ENCODE peak calls at places on chromosomes 6 and 20, in five cellular contexts. U is fibroblast of lung, N is NB4, O is HFFc6, I is fibroblast of the aortic adventitia. A is an unnamed sample.
A peak's percentile ranks its signal among the peaks of the same experiment; 100 is the strongest.

GRCh38 chr6:142339969-142340368 is 38.2 kb downstream of the ADGRG6 start:
- DNase-seq in N (no peak), O (no peak), I (no peak), U (no peak), A (no peak)

GRCh38 chr6:2158596-2159271 is 86.7 kb downstream of the GMDS start:
- DNase-seq in U (peak; percentile 29), O (no peak), I (peak; percentile 17), N (peak; percentile 30), A (no peak)

GRCh38 chr20:38674178-38675133 is 49.8 kb upstream of the SLC32A1 start:
- DNase-seq in U (peak; percentile 49), N (no peak), O (no peak), I (peak; percentile 36), A (peak; percentile 54)

GRCh38 chr20:329325-329695 is 4.0 kb downstream of the SOX12 start:
- DNase-seq in U (no peak), N (peak; percentile 31), I (no peak), O (no peak), A (no peak)

GRCh38 chr6:53805725-53806124 is 10.9 kb downstream of the LRRC1 start:
- DNase-seq in N (no peak), I (no peak), U (no peak), O (no peak), A (no peak)

GRCh38 chr6:147700436-147701209 is 192.1 kb downstream of the SAMD5 start:
- DNase-seq in O (no peak), I (no peak), N (no peak), U (no peak), A (no peak)

GRCh38 chr6:3664641-3665041 is 86.9 kb downstream of the PXDC1 start:
- DNase-seq in I (no peak), U (no peak), N (no peak), O (no peak), A (no peak)

GRCh38 chr6:51814418-51814817 is 273.0 kb downstream of the PKHD1 start:
- DNase-seq in N (no peak), I (no peak), O (no peak), U (no peak), A (no peak)

GRCh38 chr6:28657756-28658465 is 132.2 kb downstream of the GPX5 start:
- DNase-seq in I (peak; percentile 81), O (peak; percentile 57), U (peak; percentile 79), N (peak; percentile 78), A (no peak)

GRCh38 chr20:2873747-2874041 is 413 bp downstream of the PTPRA start:
- DNase-seq in I (peak; percentile 19), O (no peak), U (no peak), N (peak; percentile 79), A (no peak)

GRCh38 chr20:51403465-51404220 is 138.9 kb downstream of the NFATC2 start:
- DNase-seq in I (no peak), N (no peak), O (no peak), U (no peak), A (no peak)

GRCh38 chr20:40670251-40670650 is 18.8 kb downstream of the MAFB start:
- DNase-seq in O (no peak), N (no peak), I (no peak), U (no peak), A (no peak)
- TF ChIP-seq CTCF in O (peak; percentile 31), N (peak; percentile 11), I (peak; percentile 14), U (no peak), A (no peak)

DNA sequence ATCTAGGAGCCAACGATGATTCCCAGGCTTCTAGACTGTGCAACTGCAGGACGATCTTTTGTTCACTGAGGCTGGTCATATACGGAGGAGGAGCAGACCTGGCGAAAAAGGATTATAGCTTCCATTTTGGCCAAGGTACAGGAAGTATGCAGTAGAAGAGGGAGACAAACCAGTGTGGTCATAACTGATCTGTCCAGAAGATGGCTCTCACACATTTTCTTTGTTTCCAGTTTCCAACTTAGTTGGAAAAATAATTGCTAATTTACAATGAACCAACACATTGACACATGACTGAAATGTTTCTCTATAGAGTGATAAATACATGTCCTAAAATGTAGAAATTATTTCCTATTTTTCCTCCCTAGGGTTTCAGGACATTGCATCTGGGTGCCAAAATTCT is 364.1 kb upstream of the BTBD3 start:
- DNase-seq in I (peak; percentile 20), N (peak; percentile 15), U (peak; percentile 17), O (peak; percentile 31), A (no peak)
- TF ChIP-seq CTCF in I (peak; percentile 47), N (peak; percentile 27), U (peak; percentile 46), O (peak; percentile 71), A (no peak)

GRCh38 chr6:39451831-39452230 is 129.3 kb upstream of the KCNK16 start:
- DNase-seq in U (no peak), N (peak; percentile 23), I (no peak), O (no peak), A (no peak)
- TF ChIP-seq CTCF in U (peak; percentile 9), N (peak; percentile 64), I (peak; percentile 30), O (peak; percentile 47), A (no peak)

GRCh38 chr6:121354764-121355163 is 20.5 kb upstream of the TBC1D32 start:
- DNase-seq in O (no peak), N (no peak), I (no peak), U (no peak), A (no peak)

GRCh38 chr6:121351911-121352310 is 17.6 kb upstream of the TBC1D32 start:
- DNase-seq in U (no peak), O (no peak), N (no peak), I (no peak), A (no peak)

GRCh38 chr6:121356575-121356974 is 22.3 kb upstream of the TBC1D32 start:
- DNase-seq in U (no peak), O (no peak), I (no peak), N (no peak), A (no peak)
- TF ChIP-seq CTCF in U (no peak), O (peak; percentile 61), I (peak; percentile 24), N (no peak), A (no peak)

DNA sequence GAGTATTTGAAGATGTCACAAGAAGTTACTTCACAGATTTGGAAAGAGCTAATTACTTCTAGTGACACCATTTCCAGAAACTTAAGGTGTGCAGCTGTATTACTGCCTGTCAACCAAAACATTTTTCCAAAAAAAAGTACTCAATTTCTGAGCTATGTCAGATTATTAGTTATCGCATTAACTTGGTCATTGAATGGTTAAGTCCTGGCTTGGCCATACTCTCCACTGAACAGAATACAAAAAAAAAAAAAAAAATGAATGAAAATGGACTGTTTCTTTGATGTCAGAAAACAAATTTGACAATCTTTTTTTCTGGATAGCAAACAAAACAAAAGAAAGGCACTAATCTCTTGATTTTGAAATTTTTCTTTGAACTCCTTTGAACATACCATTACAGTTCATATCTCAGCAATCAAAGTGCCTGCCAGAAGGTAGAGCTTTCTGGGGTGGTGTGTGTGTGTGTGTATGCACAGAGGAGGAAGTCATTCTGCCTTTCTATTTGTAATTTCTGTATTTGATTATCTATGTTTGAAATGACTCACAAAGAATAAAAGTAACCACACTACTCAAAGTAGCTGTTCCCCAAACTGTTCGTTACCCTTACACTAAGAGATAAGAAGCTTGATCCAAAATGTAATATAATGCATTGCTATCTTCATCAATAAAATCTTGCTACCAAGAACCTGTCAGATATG is 210.8 kb upstream of the FUT9 start:
- DNase-seq in O (no peak), N (no peak), I (no peak), U (no peak), A (no peak)
- TF ChIP-seq CTCF in O (no peak), N (no peak), I (no peak), U (no peak), A (no peak)

GRCh38 chr6:55449219-55449618 is 122.0 kb downstream of the GFRAL start:
- DNase-seq in U (peak; percentile 42), O (no peak), I (no peak), N (peak; percentile 15), A (no peak)

GRCh38 chr6:55448446-55448845 is 121.2 kb downstream of the GFRAL start:
- DNase-seq in I (peak; percentile 16), U (no peak), O (peak; percentile 8), N (no peak), A (no peak)

GRCh38 chr6:55450007-55450406 is 122.7 kb downstream of the GFRAL start:
- DNase-seq in I (no peak), O (no peak), U (peak; percentile 23), N (no peak), A (no peak)

GRCh38 chr6:55443238-55444134 is 116.2 kb downstream of the GFRAL start:
- DNase-seq in O (no peak), N (no peak), U (peak; percentile 2), I (no peak), A (no peak)

DNA sequence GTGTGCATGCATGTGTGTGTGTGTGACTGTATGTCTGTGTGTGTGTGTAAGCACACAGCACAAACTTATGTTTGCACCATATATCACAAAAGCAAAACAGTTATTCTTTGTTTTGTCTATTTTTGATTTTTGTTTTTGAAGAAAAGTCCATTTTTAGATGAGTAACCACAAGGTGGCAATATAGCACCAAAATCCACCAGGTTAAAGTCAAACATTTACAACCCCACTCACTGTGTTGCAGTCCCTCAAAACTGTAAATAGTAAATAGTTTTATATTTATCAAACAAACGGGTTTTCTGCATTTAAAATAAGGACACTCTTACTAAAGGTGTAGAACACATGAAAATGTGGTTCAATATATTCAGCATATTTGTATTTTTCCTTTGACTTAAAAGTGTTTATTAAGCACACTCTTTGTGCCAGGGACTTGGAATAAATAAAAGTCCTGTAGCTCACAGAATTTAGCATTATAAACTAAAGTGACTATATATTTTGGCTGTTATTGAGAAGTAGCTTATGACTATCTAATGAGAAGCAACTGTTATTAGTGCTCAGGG is 118.5 kb downstream of the GFRAL start:
- DNase-seq in U (peak; percentile 68), O (peak; percentile 12), N (peak; percentile 44), I (peak; percentile 69), A (no peak)
- TF ChIP-seq CTCF in U (peak; percentile 44), O (peak; percentile 85), N (peak; percentile 17), I (peak; percentile 56), A (no peak)

GRCh38 chr6:89081423-89082322 is 1.1 kb downstream of the PNRC1 start:
- DNase-seq in I (peak; percentile 96), O (peak; percentile 91), N (peak; percentile 98), U (peak; percentile 98), A (peak; percentile 98)
- TF ChIP-seq CTCF in I (peak; percentile 9), O (no peak), N (no peak), U (no peak), A (no peak)

DNA sequence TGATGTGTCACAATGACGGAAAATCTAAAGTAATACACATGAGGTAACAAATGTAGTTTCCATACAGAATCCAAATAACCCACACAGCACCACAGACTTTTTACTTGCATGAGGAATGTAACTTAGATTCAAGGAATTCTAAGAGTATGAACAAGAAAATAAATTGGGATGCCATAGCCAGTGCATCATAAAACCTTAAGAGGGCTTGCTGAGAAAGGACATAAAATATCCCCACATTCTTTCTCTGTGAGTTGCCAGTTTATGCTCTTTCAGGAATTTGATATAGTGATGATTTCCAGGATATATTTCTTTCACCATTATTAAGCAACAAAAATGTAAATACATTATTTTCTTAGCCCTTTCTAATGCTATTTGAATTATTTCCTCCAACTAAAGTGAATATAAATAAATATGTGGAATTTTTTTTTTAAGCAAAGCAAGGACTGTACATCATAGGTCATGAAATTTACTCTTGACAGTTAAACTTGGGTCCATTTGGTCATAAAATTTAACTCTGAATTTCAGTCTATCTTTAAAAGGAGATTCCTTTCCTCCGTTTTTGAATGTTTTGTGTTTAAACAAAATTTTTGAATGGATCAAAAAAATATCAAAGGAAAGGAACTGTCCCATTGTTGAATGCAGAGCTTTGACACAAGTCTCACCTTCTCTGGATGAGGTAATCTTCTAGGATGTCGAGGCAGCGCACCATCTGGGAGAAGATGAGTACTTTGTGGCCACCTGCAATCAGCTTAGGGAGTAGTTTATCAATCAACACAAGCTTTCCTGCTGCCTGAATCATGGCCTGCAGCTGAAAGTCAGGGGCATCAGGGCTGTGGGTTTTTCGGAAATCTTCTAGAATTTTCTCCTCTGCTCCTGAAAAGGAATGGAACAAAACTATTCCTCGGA is 116.3 kb upstream of the EMILIN3 start:
- DNase-seq in U (peak; percentile 73), N (no peak), I (peak; percentile 90), O (peak; percentile 88), A (no peak)
- TF ChIP-seq CTCF in U (no peak), N (no peak), I (no peak), O (no peak), A (no peak)